ENCODE peak calls at places on chromosome 22, in seven cellular contexts. R is neuronal stem cell, I is mesendoderm, P is mesenchymal stem cell, T is H9, B is trophoblast cell, E is IMR-90. Z is an unnamed sample.

GRCh38 chr22:46467006-46467405 is 70.4 kb downstream of the CELSR1 start:
- DNase-seq in R (no peak), I (no peak), P (no peak), T (no peak), B (no peak), E (no peak), Z (no peak)

GRCh38 chr22:19848298-19849224 is 6.1 kb downstream of the GNB1L start:
- DNase-seq in R (no peak), I (no peak), P (peak), T (no peak), B (peak), E (no peak), Z (no peak)

GRCh38 chr22:50200333-50201190 is at the start of gene SELENOO:
- DNase-seq in R (peak), I (peak), P (peak), T (peak), B (peak), E (peak), Z (peak)

GRCh38 chr22:24969588-24970301 is 17.2 kb downstream of the KIAA1671 start:
- DNase-seq in R (no peak), I (peak), P (peak), T (no peak), B (no peak), E (no peak), Z (no peak)

GRCh38 chr22:49979587-49980264 is 19.2 kb downstream of the PIM3 start:
- DNase-seq in R (no peak), I (peak), P (peak), T (peak), B (peak), E (no peak), Z (no peak)

GRCh38 chr22:32175751-32176644 is 16.9 kb upstream of the C22orf42 start:
- DNase-seq in R (peak), I (peak), P (no peak), T (peak), B (no peak), E (no peak), Z (no peak)

GRCh38 chr22:42635531-42635930 is 4.9 kb downstream of the ATP5MGL start:
- DNase-seq in R (no peak), I (no peak), P (peak), T (no peak), B (peak), E (peak), Z (no peak)

GRCh38 chr22:35411112-35411511 is 11.2 kb downstream of the MCM5 start:
- DNase-seq in R (no peak), I (peak), P (no peak), T (no peak), B (no peak), E (no peak), Z (no peak)

GRCh38 chr22:31278643-31279326 is 13.5 kb downstream of the PIK3IP1 start:
- DNase-seq in R (no peak), I (no peak), P (no peak), T (no peak), B (no peak), E (no peak), Z (no peak)

GRCh38 chr22:30816413-30816812 is 121.7 kb downstream of the OSBP2 start:
- DNase-seq in R (no peak), I (no peak), P (no peak), T (no peak), B (no peak), E (no peak), Z (no peak)

GRCh38 chr22:46788426-46789168 is 26.1 kb downstream of the TBC1D22A start:
- DNase-seq in R (no peak), I (no peak), P (no peak), T (no peak), B (no peak), E (no peak), Z (no peak)

GRCh38 chr22:25048659-25049657 is 96.4 kb downstream of the KIAA1671 start:
- DNase-seq in R (peak), I (peak), P (peak), T (peak), B (peak), E (peak), Z (peak)

DNA sequence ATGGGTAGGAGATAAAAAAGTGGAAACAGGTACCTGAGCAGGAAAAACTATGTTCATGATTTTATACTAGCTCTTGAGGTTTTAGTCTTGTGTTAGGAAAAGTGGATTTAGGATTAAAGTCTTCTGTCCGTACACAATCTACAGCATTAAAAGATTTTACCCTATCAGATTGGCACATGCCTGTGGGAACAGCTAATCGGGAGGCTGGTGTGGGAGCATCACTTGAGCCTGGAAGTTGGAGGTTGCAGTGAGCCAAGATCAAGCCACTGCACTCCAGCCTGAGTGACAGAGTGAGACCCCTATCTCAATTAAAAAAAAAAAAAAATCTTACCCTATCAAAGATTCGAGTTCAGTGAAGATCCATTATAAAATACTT is 12.2 kb upstream of the CRKL start:
- DNase-seq in R (no peak), I (no peak), P (no peak), T (no peak), B (no peak), E (no peak), Z (no peak)
- H2BK120ac ChIP-seq in R (no peak), I (no peak), P (no peak), T (no peak), B (no peak), E (peak), Z (no peak)

GRCh38 chr22:48239461-48240164 is 1477.2 kb downstream of the TBC1D22A start:
- DNase-seq in R (peak), I (peak), P (no peak), T (no peak), B (no peak), E (no peak), Z (no peak)
- H2BK120ac ChIP-seq in R (no peak), I (no peak), P (no peak), T (no peak), B (no peak), E (no peak), Z (no peak)

DNA sequence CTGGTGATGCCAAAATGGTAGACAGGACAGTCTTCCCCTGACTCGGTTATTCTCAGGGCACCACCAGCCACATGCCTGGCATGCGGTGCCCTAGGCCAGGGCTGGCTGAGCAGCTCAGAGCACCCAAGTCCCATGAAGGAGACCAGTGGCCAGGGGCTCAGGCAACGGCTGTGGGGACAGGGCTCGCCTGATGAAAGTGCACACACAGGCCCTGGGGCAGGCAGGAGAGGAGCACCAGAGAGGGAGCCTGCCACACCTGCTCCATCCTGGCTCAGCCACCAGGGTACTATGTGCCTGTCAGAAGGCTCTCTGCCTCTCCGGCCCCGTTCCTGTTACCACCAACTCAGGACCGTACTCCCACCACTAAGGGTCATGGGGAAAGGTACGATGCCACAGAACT is 12.1 kb downstream of the ELFN2 start:
- DNase-seq in R (no peak), I (no peak), P (no peak), T (no peak), B (no peak), E (no peak), Z (no peak)
- H2BK120ac ChIP-seq in R (no peak), I (no peak), P (no peak), T (no peak), B (no peak), E (no peak), Z (no peak)

GRCh38 chr22:44207981-44208317 is 27.2 kb downstream of the PARVG start:
- DNase-seq in R (no peak), I (no peak), P (no peak), T (no peak), B (no peak), E (no peak), Z (no peak)
- H2BK120ac ChIP-seq in R (no peak), I (no peak), P (no peak), T (no peak), B (no peak), E (no peak), Z (no peak)

DNA sequence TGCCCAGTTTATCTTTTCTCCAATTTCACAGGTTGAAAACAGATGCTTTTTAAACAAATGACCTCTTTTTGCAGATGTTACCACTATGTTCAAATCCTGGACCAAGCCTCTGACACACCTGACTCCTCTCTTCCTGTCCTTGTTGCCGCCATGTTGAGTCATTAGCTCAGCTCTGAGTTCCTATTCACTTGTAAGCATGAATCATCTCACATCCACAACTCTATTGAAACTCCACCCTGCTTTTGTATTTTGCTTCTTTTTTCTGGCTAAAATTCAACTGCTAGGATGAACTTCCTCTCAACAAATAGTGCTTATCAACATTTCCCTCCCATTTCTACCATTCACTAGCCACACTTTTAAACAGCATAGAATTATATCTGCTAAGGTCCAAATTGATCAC is 4.1 kb downstream of the JOSD1 start:
- DNase-seq in R (no peak), I (peak), P (peak), T (no peak), B (peak), E (peak), Z (no peak)
- H2BK120ac ChIP-seq in R (no peak), I (no peak), P (no peak), T (no peak), B (no peak), E (no peak), Z (no peak)

GRCh38 chr22:29267462-29267857 is 321 bp downstream of the RHBDD3 start:
- DNase-seq in R (no peak), I (no peak), P (no peak), T (no peak), B (no peak), E (no peak), Z (no peak)
- H2BK120ac ChIP-seq in R (peak), I (peak), P (peak), T (no peak), B (peak), E (peak), Z (no peak)

GRCh38 chr22:40094449-40094848 is 83.3 kb upstream of the TNRC6B start:
- DNase-seq in R (no peak), I (no peak), P (peak), T (no peak), B (no peak), E (peak), Z (no peak)

GRCh38 chr22:40084246-40084645 is 89.5 kb downstream of the FAM83F start:
- DNase-seq in R (no peak), I (no peak), P (no peak), T (no peak), B (no peak), E (no peak), Z (no peak)

GRCh38 chr22:40083794-40084193 is 89.0 kb downstream of the FAM83F start:
- DNase-seq in R (no peak), I (no peak), P (no peak), T (no peak), B (no peak), E (no peak), Z (no peak)

GRCh38 chr22:40088818-40089217 is 88.9 kb upstream of the TNRC6B start:
- DNase-seq in R (no peak), I (no peak), P (no peak), T (no peak), B (no peak), E (no peak), Z (no peak)
- H2BK120ac ChIP-seq in R (no peak), I (no peak), P (no peak), T (no peak), B (no peak), E (no peak), Z (no peak)

GRCh38 chr22:26689553-26690301 is 32.3 kb downstream of the MIAT start:
- DNase-seq in R (peak), I (no peak), P (no peak), T (no peak), B (no peak), E (no peak), Z (no peak)

GRCh38 chr22:26687439-26687838 is 30.1 kb downstream of the MIAT start:
- DNase-seq in R (no peak), I (no peak), P (no peak), T (no peak), B (no peak), E (no peak), Z (no peak)

GRCh38 chr22:26690654-26691376 is 33.4 kb downstream of the MIAT start:
- DNase-seq in R (no peak), I (no peak), P (no peak), T (no peak), B (no peak), E (no peak), Z (no peak)

GRCh38 chr22:26692215-26692614 is 34.8 kb downstream of the MIAT start:
- DNase-seq in R (no peak), I (no peak), P (no peak), T (no peak), B (no peak), E (no peak), Z (no peak)

DNA sequence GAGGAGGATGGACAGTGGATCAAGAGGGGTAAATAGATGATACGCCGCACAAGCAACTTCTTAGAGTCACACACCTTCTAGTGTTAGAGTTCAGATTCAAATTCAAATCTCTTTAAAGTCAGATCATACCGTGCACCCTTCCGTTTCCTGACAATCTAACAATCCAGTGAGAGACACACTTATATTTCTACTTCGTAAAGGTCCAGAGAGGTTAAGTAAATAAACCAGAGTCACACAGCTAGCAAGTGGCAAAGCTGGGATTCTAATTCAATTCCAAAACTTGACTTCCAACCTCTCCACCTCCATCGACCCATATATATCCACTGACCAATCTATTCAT is 34.0 kb downstream of the MIAT start:
- DNase-seq in R (no peak), I (no peak), P (no peak), T (no peak), B (no peak), E (no peak), Z (no peak)
- H2BK120ac ChIP-seq in R (no peak), I (no peak), P (no peak), T (no peak), B (no peak), E (no peak), Z (no peak)

GRCh38 chr22:45428391-45429385 is 15.2 kb downstream of the RIBC2 start:
- DNase-seq in R (no peak), I (no peak), P (no peak), T (no peak), B (no peak), E (no peak), Z (no peak)
- H2BK120ac ChIP-seq in R (no peak), I (no peak), P (no peak), T (no peak), B (no peak), E (no peak), Z (no peak)

GRCh38 chr22:33271390-33272161 is 213.4 kb upstream of the SYN3 start:
- DNase-seq in R (no peak), I (no peak), P (no peak), T (no peak), B (no peak), E (peak), Z (no peak)
- H2BK120ac ChIP-seq in R (no peak), I (no peak), P (no peak), T (no peak), B (no peak), E (no peak), Z (no peak)

Z was measured in H1.